ENCODE peak calls at places on chromosomes 13 and 19, in seven cellular contexts. F is neuronal stem cell, M is IMR-90, H is H9, J is trophoblast cell, O is mesendoderm, T is H1. Y is an unnamed sample.

GRCh38 chr19:47475460-47475859 is 3.8 kb upstream of the SLC8A2 start:
- DNase-seq in J (no peak), O (no peak), F (no peak), T (no peak), H (no peak), M (peak; percentile 5), Y (no peak)

GRCh38 chr13:36806102-36806501 is 12.9 kb upstream of the RFXAP start:
- DNase-seq in F (no peak), H (no peak), M (no peak), J (no peak), O (no peak), T (no peak), Y (no peak)

GRCh38 chr13:113904411-113904810 is 40.5 kb upstream of the GAS6 start:
- DNase-seq in J (no peak), H (peak; percentile 65), T (no peak), M (peak; percentile 43), F (no peak), O (peak; percentile 67), Y (peak; percentile 41)

GRCh38 chr13:33642374-33643065 is 175.4 kb upstream of the RFC3 start:
- DNase-seq in H (no peak), J (peak; percentile 95), T (no peak), M (peak; percentile 72), F (no peak), O (peak; percentile 88), Y (peak; percentile 96)

GRCh38 chr19:49812452-49812996 is 568 bp downstream of the FUZ start:
- DNase-seq in O (no peak), T (no peak), F (no peak), M (no peak), J (no peak), H (no peak), Y (no peak)

GRCh38 chr13:108508263-108508662 is 121.1 kb upstream of the MYO16 start:
- DNase-seq in H (peak; percentile 40), M (peak; percentile 29), J (peak; percentile 42), T (no peak), O (peak; percentile 76), F (peak; percentile 36), Y (peak; percentile 41)

GRCh38 chr19:33278403-33279269 is 23.7 kb downstream of the CEBPA start:
- DNase-seq in M (no peak), O (no peak), H (no peak), F (no peak), T (no peak), J (no peak), Y (no peak)

GRCh38 chr19:17977073-17977472 is 10.2 kb downstream of the KCNN1 start:
- DNase-seq in O (no peak), J (no peak), F (no peak), M (no peak), T (no peak), H (no peak), Y (no peak)

GRCh38 chr13:110396913-110397379 is 89.9 kb downstream of the COL4A2 start:
- DNase-seq in O (no peak), J (peak; percentile 64), T (no peak), H (no peak), M (peak; percentile 100), F (no peak), Y (peak; percentile 100)

GRCh38 chr19:29724102-29724641 is 9.1 kb upstream of the C19orf12 start:
- DNase-seq in F (peak; percentile 30), J (no peak), T (no peak), O (peak; percentile 61), H (peak; percentile 61), M (peak; percentile 5), Y (peak; percentile 24)

GRCh38 chr13:109451726-109452125 is 334.7 kb downstream of the IRS2 start:
- DNase-seq in H (no peak), M (no peak), T (no peak), J (no peak), O (no peak), F (no peak), Y (no peak)

GRCh38 chr19:54415208-54415900 is at the start of gene TTYH1:
- DNase-seq in H (peak; percentile 62), M (no peak), T (no peak), F (no peak), J (no peak), O (no peak), Y (no peak)

GRCh38 chr13:46535822-46536221 is 17.1 kb upstream of the LRCH1 start:
- DNase-seq in O (no peak), J (peak; percentile 45), M (peak; percentile 10), H (no peak), F (no peak), T (no peak), Y (no peak)

GRCh38 chr13:42246541-42246940 is 25.4 kb upstream of the AKAP11 start:
- DNase-seq in H (no peak), M (no peak), O (no peak), T (no peak), J (no peak), F (no peak), Y (no peak)

GRCh38 chr13:69300131-69300530 is 807.5 kb upstream of the ATXN8OS start:
- DNase-seq in T (no peak), H (no peak), F (no peak), J (no peak), M (no peak), O (no peak), Y (no peak)

GRCh38 chr13:25371608-25372274 is at the start of gene ATP8A2:
- DNase-seq in O (peak; percentile 8), J (no peak), F (peak; percentile 33), H (peak; percentile 40), M (no peak), T (no peak), Y (no peak)

GRCh38 chr19:3785464-3785937 is 680 bp downstream of the MATK start:
- DNase-seq in O (no peak), H (no peak), T (no peak), F (no peak), M (no peak), J (no peak), Y (no peak)

GRCh38 chr13:78596701-78597550 is 6.4 kb downstream of the POU4F1 start:
- DNase-seq in J (no peak), F (peak; percentile 33), H (peak; percentile 65), T (no peak), M (no peak), O (no peak), Y (no peak)

GRCh38 chr13:84873951-84874350 is 925.3 kb downstream of the SLITRK6 start:
- DNase-seq in T (no peak), O (no peak), H (no peak), J (no peak), M (no peak), F (no peak), Y (no peak)

GRCh38 chr19:15296841-15297415 is 35.4 kb downstream of the BRD4 start:
- DNase-seq in F (no peak), M (no peak), T (no peak), O (no peak), J (peak; percentile 86), H (no peak), Y (no peak)

GRCh38 chr19:30856376-30856775 is 484.2 kb downstream of the ZNF536 start:
- DNase-seq in O (no peak), F (no peak), J (no peak), M (no peak), T (no peak), H (no peak), Y (no peak)

GRCh38 chr13:110645750-110646149 is 30.4 kb downstream of the NAXD start:
- DNase-seq in M (no peak), J (no peak), F (no peak), T (no peak), O (no peak), H (no peak), Y (no peak)

GRCh38 chr13:114123876-114124275 is 8.5 kb downstream of the RASA3 start:
- DNase-seq in M (no peak), T (no peak), J (no peak), F (no peak), H (no peak), O (no peak), Y (no peak)

GRCh38 chr19:57709616-57710015 is 612 bp upstream of the ZNF154 start:
- DNase-seq in J (no peak), F (no peak), T (no peak), O (peak; percentile 28), H (peak; percentile 31), M (no peak), Y (no peak)

GRCh38 chr19:6718741-6719539 is 1.5 kb downstream of the C3 start:
- DNase-seq in J (peak; percentile 41), H (peak; percentile 95), T (no peak), F (no peak), M (no peak), O (peak; percentile 84), Y (peak; percentile 11)

GRCh38 chr13:26465514-26465913 is 92.0 kb upstream of the WASF3 start:
- DNase-seq in O (no peak), J (no peak), T (no peak), H (no peak), F (no peak), M (no peak), Y (no peak)

GRCh38 chr13:106520205-106521004 is 15.1 kb downstream of the EFNB2 start:
- DNase-seq in H (no peak), T (no peak), F (no peak), M (peak; percentile 56), O (no peak), J (no peak), Y (peak; percentile 51)
- H3K4ac ChIP-seq in H (no peak overlapping the region), T (no peak overlapping the region), F (no peak overlapping the region), M (peak overlapping the region; percentile 44), O (no peak overlapping the region), J (peak overlapping the region; percentile 49), Y (no peak overlapping the region)

GRCh38 chr13:96966415-96967102 is 27.7 kb downstream of the OXGR1 start:
- DNase-seq in T (no peak), F (no peak), M (no peak), H (no peak), O (no peak), J (no peak), Y (no peak)

GRCh38 chr13:96967248-96967745 is 27.0 kb downstream of the OXGR1 start:
- DNase-seq in O (peak; percentile 40), T (no peak), J (peak; percentile 63), M (no peak), F (no peak), H (peak; percentile 32), Y (no peak)

GRCh38 chr13:96963786-96964475 is 30.3 kb downstream of the OXGR1 start:
- DNase-seq in T (no peak), F (no peak), H (no peak), M (no peak), O (no peak), J (peak; percentile 50), Y (no peak)

GRCh38 chr13:96968027-96968426 is 26.2 kb downstream of the OXGR1 start:
- DNase-seq in J (no peak), F (no peak), H (no peak), T (no peak), O (peak; percentile 17), M (no peak), Y (no peak)
- H3K18ac ChIP-seq in J (no peak overlapping the region), F (no peak overlapping the region), H (no peak overlapping the region), T (no peak overlapping the region), O (no peak overlapping the region), M (no peak overlapping the region), Y (no peak overlapping the region)

DNA sequence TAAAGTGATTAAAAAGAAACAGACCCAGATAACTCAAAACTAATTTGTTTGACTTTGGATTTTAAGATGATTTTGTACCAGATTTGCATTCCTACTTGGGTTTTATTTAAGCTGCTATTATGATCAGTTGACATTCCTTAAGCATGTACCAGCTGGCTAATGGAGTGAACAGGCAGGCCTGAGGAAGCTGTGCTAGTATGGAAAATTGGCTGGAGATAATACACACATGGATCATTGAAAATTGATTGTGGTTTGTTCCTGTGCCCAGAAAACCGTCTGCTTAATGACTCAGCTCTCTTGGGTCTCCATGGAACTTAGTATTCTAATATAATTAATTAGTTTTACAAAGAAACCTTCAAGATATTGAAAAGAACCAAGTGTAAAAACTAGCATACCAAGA is 22.6 kb downstream of the POLR1D start:
- DNase-seq in J (no peak), M (peak; percentile 92), O (no peak), H (no peak), T (no peak), F (no peak), Y (peak; percentile 58)
- H3K4ac ChIP-seq in J (no peak overlapping the region), M (no peak overlapping the region), O (no peak overlapping the region), H (no peak overlapping the region), T (no peak overlapping the region), F (no peak overlapping the region), Y (no peak overlapping the region)

GRCh38 chr13:87080100-87080779 is 590.9 kb upstream of the SLITRK5 start:
- DNase-seq in J (no peak), F (no peak), O (no peak), T (no peak), H (no peak), M (no peak), Y (no peak)
- H3K18ac ChIP-seq in J (no peak overlapping the region), F (peak overlapping the region; percentile 85), O (no peak overlapping the region), T (no peak overlapping the region), H (no peak overlapping the region), M (no peak overlapping the region), Y (no peak overlapping the region)